ENCODE peak calls at places on chromosomes 4 and X, in nine cellular contexts. W, P, D, Z, Y, K, R, V and X are unnamed samples.
A peak's percentile ranks its signal among the peaks of the same experiment; 100 is the strongest.

GRCh38 chr4:67568820-67569219 is 10.3 kb downstream of the STAP1 start:
- DNase-seq in W (no peak), P (peak; percentile 22), D (no peak), Z (no peak), Y (no peak), K (no peak), R (no peak), V (no peak), X (no peak)

GRCh38 chrX:11265352-11265751 is 27.9 kb upstream of the AMELX start:
- DNase-seq in W (no peak), P (no peak), D (no peak), Z (no peak), Y (no peak), K (no peak), R (no peak), V (no peak), X (no peak)

GRCh38 chrX:56986138-56986537 is 9.2 kb downstream of the SPIN3 start:
- DNase-seq in W (no peak), P (no peak), D (no peak), Z (no peak), Y (no peak), K (no peak), R (no peak), V (no peak), X (no peak)

GRCh38 chrX:109966246-109966645 is 36.7 kb upstream of the TMEM164 start:
- DNase-seq in W (no peak), P (no peak), D (no peak), Z (no peak), Y (no peak), K (peak; percentile 3), R (no peak), V (no peak), X (no peak)

GRCh38 chr4:95318483-95318882 is 230.3 kb downstream of the UNC5C start:
- DNase-seq in W (no peak), P (no peak), D (no peak), Z (no peak), Y (no peak), K (no peak), R (peak; percentile 10), V (no peak), X (no peak)

GRCh38 chr4:139576219-139576618 is 20.2 kb upstream of the SETD7 start:
- DNase-seq in W (no peak), P (peak; percentile 55), D (no peak), Z (no peak), Y (no peak), K (no peak), R (no peak), V (no peak), X (no peak)

GRCh38 chrX:40158036-40158706 is 60.4 kb upstream of the BCOR start:
- DNase-seq in W (peak; percentile 28), P (no peak), D (no peak), Z (peak; percentile 83), Y (no peak), K (peak; percentile 50), R (peak; percentile 53), V (no peak), X (peak; percentile 55)

GRCh38 chr4:151641167-151641566 is 119.6 kb downstream of the GATB start:
- DNase-seq in W (no peak), P (peak; percentile 49), D (no peak), Z (no peak), Y (no peak), K (peak; percentile 13), R (no peak), V (no peak), X (no peak)

GRCh38 chr4:2968381-2968780 is 5.0 kb downstream of the GRK4 start:
- DNase-seq in W (no peak), P (peak; percentile 62), D (no peak), Z (no peak), Y (no peak), K (no peak), R (no peak), V (no peak), X (no peak)

GRCh38 chr4:147019061-147019460 is 73.4 kb upstream of the TTC29 start:
- DNase-seq in W (peak; percentile 39), P (peak; percentile 81), D (no peak), Z (peak; percentile 89), Y (peak; percentile 38), K (peak; percentile 53), R (peak; percentile 65), V (peak; percentile 43), X (peak; percentile 44)

GRCh38 chr4:184598753-184599491 is 50.3 kb downstream of the CASP3 start:
- DNase-seq in W (no peak), P (peak; percentile 71), D (no peak), Z (no peak), Y (no peak), K (no peak), R (peak; percentile 19), V (no peak), X (no peak)

GRCh38 chrX:54530358-54530900 is 410 bp downstream of the GNL3L start:
- DNase-seq in W (no peak), P (peak; percentile 4), D (no peak), Z (no peak), Y (no peak), K (no peak), R (no peak), V (no peak), X (peak; percentile 5)

GRCh38 chrX:15524417-15524816 is 23.8 kb downstream of the BMX start:
- DNase-seq in W (no peak), P (peak; percentile 59), D (no peak), Z (no peak), Y (no peak), K (no peak), R (no peak), V (no peak), X (no peak)

GRCh38 chr4:184993243-184993642 is 25.0 kb upstream of the HELT start:
- DNase-seq in W (no peak), P (no peak), D (no peak), Z (no peak), Y (no peak), K (no peak), R (no peak), V (no peak), X (no peak)

GRCh38 chr4:113610542-113610941 is 151.0 kb downstream of the CAMK2D start:
- DNase-seq in W (no peak), P (no peak), D (no peak), Z (no peak), Y (peak; percentile 29), K (no peak), R (no peak), V (no peak), X (no peak)

GRCh38 chr4:157824006-157824405 is 348.8 kb downstream of the GASK1B start:
- DNase-seq in W (no peak), P (no peak), D (no peak), Z (no peak), Y (no peak), K (no peak), R (peak; percentile 78), V (no peak), X (no peak)

DNA sequence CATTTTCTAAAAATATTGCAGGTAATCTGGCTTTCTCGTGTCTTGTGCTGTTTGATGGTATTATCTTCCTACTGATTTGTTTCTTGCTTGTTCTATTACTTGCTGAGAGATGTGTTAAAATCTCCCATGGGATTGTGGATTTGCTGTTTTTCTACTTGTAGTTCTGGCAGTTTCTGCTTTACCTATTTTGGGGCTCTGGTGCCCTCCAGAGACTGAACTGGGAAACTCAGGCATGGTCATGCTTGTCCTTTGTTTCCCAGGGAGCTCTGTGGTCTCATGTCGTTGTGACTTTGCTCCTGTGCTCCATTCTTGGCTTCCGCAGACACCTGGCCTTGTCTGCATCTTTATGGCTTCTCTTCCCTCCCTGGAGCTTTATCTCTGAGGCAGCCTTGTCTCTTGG is 39.5 kb downstream of the NSD2 start:
- DNase-seq in W (no peak), P (peak; percentile 81), D (no peak), Z (peak; percentile 88), Y (no peak), K (peak; percentile 45), R (peak; percentile 46), V (peak; percentile 22), X (peak; percentile 50)
- TF ChIP-seq CTCF in W (no peak), P (peak; percentile 89), D (peak; percentile 12), Z (peak; percentile 78), Y (peak; percentile 30), K (peak; percentile 52), R (no peak), V (peak; percentile 44), X (peak; percentile 62)

GRCh38 chr4:103150677-103151076 is 47.5 kb downstream of the CENPE start:
- DNase-seq in W (no peak), P (peak; percentile 20), D (no peak), Z (no peak), Y (no peak), K (peak; percentile 49), R (no peak), V (no peak), X (no peak)

GRCh38 chr4:103158760-103159159 is 39.4 kb downstream of the CENPE start:
- DNase-seq in W (no peak), P (no peak), D (no peak), Z (no peak), Y (no peak), K (no peak), R (no peak), V (no peak), X (no peak)

GRCh38 chr4:103152381-103152780 is 45.8 kb downstream of the CENPE start:
- DNase-seq in W (no peak), P (no peak), D (no peak), Z (no peak), Y (no peak), K (no peak), R (no peak), V (no peak), X (no peak)

GRCh38 chr4:103156107-103156506 is 42.0 kb downstream of the CENPE start:
- DNase-seq in W (no peak), P (no peak), D (no peak), Z (no peak), Y (no peak), K (no peak), R (no peak), V (no peak), X (no peak)
- TF ChIP-seq CTCF in W (no peak), P (no peak), D (no peak), Z (no peak), Y (no peak), K (no peak), R (no peak), V (no peak), X (no peak)

GRCh38 chr4:106618920-106619319 is 250.3 kb upstream of the GIMD1 start:
- DNase-seq in W (no peak), P (peak; percentile 30), D (no peak), Z (no peak), Y (no peak), K (no peak), R (no peak), V (no peak), X (peak; percentile 14)
- TF ChIP-seq CTCF in W (no peak), P (no peak), D (no peak), Z (peak; percentile 70), Y (no peak), K (no peak), R (no peak), V (no peak), X (no peak)

GRCh38 chrX:120840826-120841225 is 34.8 kb downstream of the CT47B1 start:
- DNase-seq in W (no peak), P (peak; percentile 83), D (no peak), Z (no peak), Y (no peak), K (peak; percentile 16), R (no peak), V (no peak), X (no peak)
- TF ChIP-seq CTCF in W (no peak), P (peak; percentile 34), D (no peak), Z (no peak), Y (no peak), K (no peak), R (no peak), V (no peak), X (no peak)